ENCODE peak calls at places on chromosome 2, in nine cellular contexts. P, X, Q, K, N, U, C, M and G are unnamed samples.

GRCh38 chr2:217909156-217909820 is 93.5 kb downstream of the TNS1 start:
- DNase-seq in P (no peak), X (no peak), Q (no peak), K (no peak), N (no peak), U (no peak), C (no peak), M (no peak), G (no peak)

GRCh38 chr2:173119069-173119807 is 43.6 kb downstream of the MAP3K20 start:
- DNase-seq in P (no peak), X (no peak), Q (peak; percentile 96), K (no peak), N (no peak), U (peak; percentile 21), C (no peak), M (peak; percentile 73), G (no peak)

GRCh38 chr2:167785606-167786005 is 461.8 kb downstream of the STK39 start:
- DNase-seq in P (no peak), X (no peak), Q (no peak), K (no peak), N (no peak), U (no peak), C (no peak), M (no peak), G (no peak)

GRCh38 chr2:47077442-47078117 is 77.5 kb downstream of the STPG4 start:
- DNase-seq in P (no peak), X (no peak), Q (no peak), K (no peak), N (no peak), U (no peak), C (no peak), M (no peak), G (no peak)

GRCh38 chr2:217489145-217489960 is 513.4 kb downstream of the TNS1 start:
- DNase-seq in P (no peak), X (no peak), Q (no peak), K (no peak), N (peak; percentile 81), U (no peak), C (no peak), M (no peak), G (no peak)

GRCh38 chr2:37855283-37856041 is 69.6 kb upstream of the RMDN2 start:
- DNase-seq in P (no peak), X (no peak), Q (no peak), K (no peak), N (no peak), U (no peak), C (no peak), M (peak; percentile 49), G (no peak)

GRCh38 chr2:1572638-1573037 is 159.4 kb downstream of the TPO start:
- DNase-seq in P (no peak), X (no peak), Q (no peak), K (no peak), N (no peak), U (no peak), C (no peak), M (no peak), G (no peak)

GRCh38 chr2:150528861-150529801 is 41.7 kb upstream of the RND3 start:
- DNase-seq in P (no peak), X (no peak), Q (no peak), K (no peak), N (no peak), U (no peak), C (no peak), M (no peak), G (peak; percentile 52)

GRCh38 chr2:46384457-46384815 is 87.2 kb downstream of the EPAS1 start:
- DNase-seq in P (no peak), X (no peak), Q (no peak), K (no peak), N (no peak), U (no peak), C (no peak), M (no peak), G (no peak)

GRCh38 chr2:69483696-69484095 is 46.5 kb upstream of the NFU1 start:
- DNase-seq in P (no peak), X (no peak), Q (no peak), K (no peak), N (peak; percentile 34), U (no peak), C (no peak), M (no peak), G (peak; percentile 12)

GRCh38 chr2:101152195-101153076 is 1.3 kb upstream of the TBC1D8 start:
- DNase-seq in P (peak; percentile 67), X (no peak), Q (peak; percentile 39), K (peak; percentile 72), N (no peak), U (peak; percentile 65), C (no peak), M (peak; percentile 42), G (peak; percentile 63)

GRCh38 chr2:227529871-227530270 is 57.9 kb downstream of the AGFG1 start:
- DNase-seq in P (no peak), X (no peak), Q (no peak), K (no peak), N (no peak), U (no peak), C (no peak), M (no peak), G (no peak)

GRCh38 chr2:102386004-102386403 is 30.4 kb downstream of the IL18R1 start:
- DNase-seq in P (no peak), X (no peak), Q (no peak), K (no peak), N (no peak), U (no peak), C (no peak), M (no peak), G (no peak)

GRCh38 chr2:9740382-9741040 is 102.8 kb upstream of the TAF1B start:
- DNase-seq in P (no peak), X (no peak), Q (no peak), K (no peak), N (no peak), U (no peak), C (no peak), M (no peak), G (no peak)

GRCh38 chr2:59584958-59585357 is 968.5 kb downstream of the BCL11A start:
- DNase-seq in P (no peak), X (no peak), Q (no peak), K (peak; percentile 56), N (no peak), U (no peak), C (no peak), M (no peak), G (peak; percentile 14)

GRCh38 chr2:177239934-177240600 is 24.5 kb downstream of the NFE2L2 start:
- DNase-seq in P (no peak), X (no peak), Q (no peak), K (no peak), N (peak; percentile 16), U (no peak), C (no peak), M (peak; percentile 81), G (peak; percentile 38)

GRCh38 chr2:74297950-74298349 is 45.3 kb downstream of the SLC4A5 start:
- DNase-seq in P (no peak), X (no peak), Q (no peak), K (no peak), N (no peak), U (no peak), C (no peak), M (no peak), G (no peak)

GRCh38 chr2:20050712-20051517 is 513 bp downstream of the LAPTM4A start:
- DNase-seq in P (peak; percentile 39), X (peak; percentile 14), Q (peak; percentile 52), K (peak; percentile 71), N (no peak), U (peak; percentile 56), C (peak; percentile 10), M (peak; percentile 48), G (peak; percentile 78)

GRCh38 chr2:159065313-159065712 is 96.9 kb downstream of the TANC1 start:
- DNase-seq in P (no peak), X (no peak), Q (no peak), K (no peak), N (no peak), U (no peak), C (no peak), M (no peak), G (no peak)

GRCh38 chr2:105032476-105032875 is 5.4 kb upstream of the MRPS9 start:
- DNase-seq in P (no peak), X (no peak), Q (no peak), K (no peak), N (no peak), U (no peak), C (no peak), M (no peak), G (no peak)

GRCh38 chr2:38598991-38599295 is 3.8 kb downstream of the HNRNPLL start:
- DNase-seq in P (no peak), X (no peak), Q (no peak), K (no peak), N (no peak), U (no peak), C (no peak), M (no peak), G (no peak)

GRCh38 chr2:66849128-66849527 is 414.2 kb downstream of the MEIS1 start:
- DNase-seq in P (no peak), X (no peak), Q (no peak), K (no peak), N (no peak), U (no peak), C (no peak), M (no peak), G (no peak)

GRCh38 chr2:237455764-237456163 is 31.3 kb upstream of the MLPH start:
- DNase-seq in P (no peak), X (no peak), Q (no peak), K (no peak), N (no peak), U (no peak), C (no peak), M (no peak), G (no peak)

GRCh38 chr2:98806266-98806697 is 75.3 kb upstream of the MGAT4A start:
- DNase-seq in P (no peak), X (no peak), Q (no peak), K (no peak), N (no peak), U (peak; percentile 18), C (no peak), M (peak; percentile 79), G (peak; percentile 28)

GRCh38 chr2:190413421-190413820 is 5.3 kb downstream of the MFSD6 start:
- DNase-seq in P (no peak), X (no peak), Q (no peak), K (no peak), N (no peak), U (no peak), C (no peak), M (no peak), G (no peak)

GRCh38 chr2:217273851-217274250 is 414.0 kb upstream of the TNP1 start:
- DNase-seq in P (no peak), X (no peak), Q (no peak), K (no peak), N (no peak), U (no peak), C (no peak), M (no peak), G (no peak)

GRCh38 chr2:194087569-194087968 is 1569.5 kb upstream of the SLC39A10 start:
- DNase-seq in P (no peak), X (no peak), Q (no peak), K (no peak), N (no peak), U (no peak), C (no peak), M (no peak), G (no peak)

GRCh38 chr2:29117636-29118303 is 2.6 kb downstream of the CLIP4 start:
- DNase-seq in P (no peak), X (no peak), Q (no peak), K (no peak), N (no peak), U (no peak), C (no peak), M (no peak), G (peak; percentile 46)

GRCh38 chr2:43129676-43130547 is 96.5 kb downstream of the ZFP36L2 start:
- DNase-seq in P (no peak), X (no peak), Q (no peak), K (no peak), N (no peak), U (no peak), C (no peak), M (peak; percentile 67), G (no peak)

GRCh38 chr2:166314022-166314759 is 61.6 kb downstream of the SCN9A start:
- DNase-seq in P (no peak), X (no peak), Q (no peak), K (no peak), N (no peak), U (peak; percentile 78), C (no peak), M (no peak), G (no peak)

GRCh38 chr2:237720962-237721361 is 77.6 kb upstream of the RBM44 start:
- DNase-seq in P (no peak), X (no peak), Q (no peak), K (no peak), N (no peak), U (no peak), C (no peak), M (no peak), G (no peak)